ENCODE peak calls at places on chromosomes 16 and 17, in six cellular contexts. One of them, this sample, is unnamed.

GRCh38 chr16:307691-308312 is 24.8 kb downstream of the PDIA2 start:
- DNase-seq in GM04503: no peak
- DNase-seq in GF-D8: no peak
- DNase-seq in activated CD4-positive, alpha-beta T cell treated with anti-CD3 and anti-CD28 coated beads, Interleukin-2, amount 50 U/mL, for 1 hour: no peak
- DNase-seq in NCI-H510A: no peak
- DNase-seq in retina: no peak
- DNase-seq in this sample: no peak

GRCh38 chr17:83185023-83186002 is 105.9 kb downstream of the METRNL start:
- DNase-seq in GM04503: no peak
- DNase-seq in GF-D8: no peak
- DNase-seq in activated CD4-positive, alpha-beta T cell treated with anti-CD3 and anti-CD28 coated beads, Interleukin-2, amount 50 U/mL, for 1 hour: no peak
- DNase-seq in NCI-H510A: no peak
- DNase-seq in retina: no peak
- DNase-seq in this sample: no peak

GRCh38 chr17:57315061-57315851 is 58.9 kb downstream of the MSI2 start:
- DNase-seq in GM04503: no peak
- DNase-seq in GF-D8: no peak
- DNase-seq in activated CD4-positive, alpha-beta T cell treated with anti-CD3 and anti-CD28 coated beads, Interleukin-2, amount 50 U/mL, for 1 hour: no peak
- DNase-seq in NCI-H510A: no peak
- DNase-seq in retina: no peak
- DNase-seq in this sample: no peak

GRCh38 chr17:78559749-78560368 is 17.3 kb downstream of the DNAH17 start:
- DNase-seq in GM04503: no peak
- DNase-seq in GF-D8: no peak
- DNase-seq in activated CD4-positive, alpha-beta T cell treated with anti-CD3 and anti-CD28 coated beads, Interleukin-2, amount 50 U/mL, for 1 hour: no peak
- DNase-seq in NCI-H510A: no peak
- DNase-seq in retina: no peak
- DNase-seq in this sample: no peak

GRCh38 chr16:3961449-3961849 is 80.9 kb upstream of the CREBBP start:
- DNase-seq in GM04503: no peak
- DNase-seq in GF-D8: no peak
- DNase-seq in activated CD4-positive, alpha-beta T cell treated with anti-CD3 and anti-CD28 coated beads, Interleukin-2, amount 50 U/mL, for 1 hour: no peak
- DNase-seq in NCI-H510A: no peak
- DNase-seq in retina: no peak
- DNase-seq in this sample: no peak

GRCh38 chr16:69880640-69881133 is 70.4 kb upstream of the CLEC18A start:
- DNase-seq in GM04503: peak
- DNase-seq in GF-D8: no peak
- DNase-seq in activated CD4-positive, alpha-beta T cell treated with anti-CD3 and anti-CD28 coated beads, Interleukin-2, amount 50 U/mL, for 1 hour: no peak
- DNase-seq in NCI-H510A: no peak
- DNase-seq in retina: no peak
- DNase-seq in this sample: no peak

GRCh38 chr16:83652898-83653297 is 154.9 kb upstream of the HSBP1 start:
- DNase-seq in GM04503: no peak
- DNase-seq in GF-D8: no peak
- DNase-seq in activated CD4-positive, alpha-beta T cell treated with anti-CD3 and anti-CD28 coated beads, Interleukin-2, amount 50 U/mL, for 1 hour: no peak
- DNase-seq in NCI-H510A: no peak
- DNase-seq in retina: no peak
- DNase-seq in this sample: no peak

GRCh38 chr16:13931845-13932244 is 11.9 kb downstream of the ERCC4 start:
- DNase-seq in GM04503: no peak
- DNase-seq in GF-D8: no peak
- DNase-seq in activated CD4-positive, alpha-beta T cell treated with anti-CD3 and anti-CD28 coated beads, Interleukin-2, amount 50 U/mL, for 1 hour: no peak
- DNase-seq in NCI-H510A: no peak
- DNase-seq in retina: no peak
- DNase-seq in this sample: no peak

GRCh38 chr17:50511058-50511457 is 2.8 kb downstream of the MYCBPAP start:
- DNase-seq in GM04503: no peak
- DNase-seq in GF-D8: no peak
- DNase-seq in activated CD4-positive, alpha-beta T cell treated with anti-CD3 and anti-CD28 coated beads, Interleukin-2, amount 50 U/mL, for 1 hour: peak
- DNase-seq in NCI-H510A: no peak
- DNase-seq in retina: no peak
- DNase-seq in this sample: no peak

GRCh38 chr16:68496689-68497088 is 42.4 kb upstream of the ZFP90 start:
- DNase-seq in GM04503: no peak
- DNase-seq in GF-D8: no peak
- DNase-seq in activated CD4-positive, alpha-beta T cell treated with anti-CD3 and anti-CD28 coated beads, Interleukin-2, amount 50 U/mL, for 1 hour: no peak
- DNase-seq in NCI-H510A: no peak
- DNase-seq in retina: peak
- DNase-seq in this sample: no peak